ENCODE peak calls at places on chromosomes 3 and 15, in six cellular contexts. N is uterus, S is progenitor cell of endocrine pancreas, G is GM03348, L is NCI-H1694 treated with DMSO at 0.1 percent for 48 hours, B is nephron progenitor cell. U is an unnamed sample.

GRCh38 chr3:71576966-71577459 is 6.5 kb downstream of the FOXP1 start:
- DNase-seq in N (no peak), S (no peak), G (no peak), L (no peak), B (no peak), U (no peak)

GRCh38 chr15:81091889-81092558 is 42.0 kb upstream of the CFAP161 start:
- DNase-seq in N (peak; percentile 72), S (no peak), G (peak; percentile 83), L (no peak), B (peak; percentile 6), U (no peak)

GRCh38 chr3:129369711-129370110 is 58.7 kb downstream of the EFCAB12 start:
- DNase-seq in N (no peak), S (no peak), G (no peak), L (no peak), B (no peak), U (no peak)

GRCh38 chr3:115671761-115672455 is 48.6 kb downstream of the GAP43 start:
- DNase-seq in N (no peak), S (no peak), G (no peak), L (no peak), B (no peak), U (no peak)

GRCh38 chr15:45150997-45151396 is 21.2 kb downstream of the DUOX1 start:
- DNase-seq in N (no peak), S (no peak), G (no peak), L (no peak), B (no peak), U (no peak)

GRCh38 chr3:183548262-183548769 is 7.2 kb downstream of the KLHL6 start:
- DNase-seq in N (no peak), S (no peak), G (peak; percentile 78), L (no peak), B (no peak), U (no peak)

GRCh38 chr3:40580494-40581091 is 55.8 kb downstream of the ZNF621 start:
- DNase-seq in N (peak; percentile 67), S (peak; percentile 71), G (peak; percentile 81), L (peak; percentile 35), B (peak; percentile 82), U (peak; percentile 62)

GRCh38 chr15:68335655-68336054 is 58.1 kb downstream of the FEM1B start:
- DNase-seq in N (no peak), S (no peak), G (no peak), L (no peak), B (no peak), U (no peak)

GRCh38 chr3:42906085-42906904 is at the start of gene ZNF662:
- DNase-seq in N (peak; percentile 49), S (no peak), G (peak; percentile 51), L (no peak), B (no peak), U (peak; percentile 59)

GRCh38 chr3:150826466-150827282 is 63.7 kb upstream of the SIAH2 start:
- DNase-seq in N (no peak), S (no peak), G (no peak), L (no peak), B (no peak), U (no peak)

GRCh38 chr3:142243134-142243533 is 17.7 kb upstream of the GK5 start:
- DNase-seq in N (no peak), S (no peak), G (no peak), L (no peak), B (no peak), U (no peak)

GRCh38 chr3:853489-853888 is 239.3 kb upstream of the CNTN6 start:
- DNase-seq in N (no peak), S (no peak), G (no peak), L (no peak), B (no peak), U (no peak)

GRCh38 chr15:97014001-97014400 is 683.5 kb downstream of the NR2F2 start:
- DNase-seq in N (no peak), S (no peak), G (no peak), L (no peak), B (no peak), U (no peak)

GRCh38 chr15:33244471-33244870 is 50.0 kb upstream of the FMN1 start:
- DNase-seq in N (no peak), S (no peak), G (no peak), L (no peak), B (no peak), U (no peak)

GRCh38 chr3:30353711-30354467 is 252.5 kb upstream of the TGFBR2 start:
- DNase-seq in N (no peak), S (no peak), G (no peak), L (no peak), B (no peak), U (no peak)

GRCh38 chr3:161349529-161350278 is 21.6 kb downstream of the SPTSSB start:
- DNase-seq in N (no peak), S (no peak), G (peak; percentile 74), L (no peak), B (no peak), U (peak; percentile 51)